ENCODE peak calls at places on chromosome 18, in ten cellular contexts. B is lower lobe of right lung, O is endodermal cell, H is stomach, D is colonic mucosa, T is Peyer's patch, W is adrenal gland, I is psoas muscle, Y is Panc1, V is coronary artery. Q is an unnamed sample.

GRCh38 chr18:32742620-32743019 is 30.2 kb downstream of the KLHL14 start:
- DNase-seq in B (no peak), H (no peak), I (no peak), O (peak), W (no peak), Y (no peak), D (no peak), V (no peak), T (no peak), Q (no peak)

GRCh38 chr18:29041976-29042375 is 865.0 kb upstream of the CDH2 start:
- DNase-seq in O (no peak), V (no peak), W (no peak), T (no peak), H (no peak), D (no peak), B (no peak), I (no peak), Y (no peak), Q (no peak)

GRCh38 chr18:73891572-73892421 is 255.8 kb downstream of the FBXO15 start:
- DNase-seq in W (no peak), H (no peak), O (peak), T (no peak), Y (no peak), V (no peak), B (no peak), I (no peak), D (no peak), Q (no peak)

GRCh38 chr18:3449702-3450357 is at the start of gene TGIF1:
- DNase-seq in O (peak), Y (no peak), H (peak), D (peak), B (peak), T (peak), V (peak), I (peak), W (peak), Q (peak)

GRCh38 chr18:69948919-69949537 is 1.4 kb upstream of the CD226 start:
- DNase-seq in H (peak), D (peak), I (no peak), W (no peak), O (peak), B (no peak), T (no peak), V (no peak), Y (no peak), Q (no peak)

GRCh38 chr18:26960901-26961300 is 95.4 kb upstream of the AQP4 start:
- DNase-seq in V (no peak), O (no peak), D (no peak), B (no peak), I (no peak), W (no peak), Y (no peak), H (no peak), T (no peak), Q (no peak)

GRCh38 chr18:75081486-75081885 is 127.5 kb downstream of the PTGR3 start:
- DNase-seq in D (no peak), B (no peak), T (no peak), V (peak), O (no peak), Y (no peak), W (no peak), H (no peak), I (no peak), Q (no peak)

GRCh38 chr18:59719533-59720325 is 22.5 kb upstream of the CCBE1 start:
- DNase-seq in Y (no peak), O (no peak), D (no peak), H (no peak), W (no peak), T (no peak), B (no peak), V (no peak), I (no peak), Q (no peak)

GRCh38 chr18:40810371-40810770 is 1144.7 kb upstream of the PIK3C3 start:
- DNase-seq in Y (no peak), T (no peak), O (no peak), H (no peak), D (no peak), I (no peak), B (no peak), W (no peak), V (no peak), Q (no peak)
- H3K27ac ChIP-seq in Y (no peak), T (no peak), O (no peak), H (no peak), D (no peak), I (no peak), B (no peak), W (no peak), V (no peak), Q (no peak)

GRCh38 chr18:80193701-80194100 is 53.6 kb downstream of the PARD6G start:
- DNase-seq in H (no peak), O (peak), D (no peak), T (no peak), W (no peak), B (no peak), I (no peak), V (peak), Y (no peak), Q (no peak)

GRCh38 chr18:80192653-80193385 is 54.5 kb downstream of the PARD6G start:
- DNase-seq in T (no peak), V (peak), B (no peak), W (no peak), Y (no peak), D (no peak), H (no peak), O (peak), I (no peak), Q (peak)

GRCh38 chr18:80190311-80190710 is 57.0 kb downstream of the PARD6G start:
- DNase-seq in H (no peak), V (peak), I (no peak), Y (no peak), T (no peak), B (no peak), W (no peak), D (no peak), O (peak), Q (no peak)

GRCh38 chr18:80191264-80191663 is 56.0 kb downstream of the PARD6G start:
- DNase-seq in O (peak), T (no peak), B (no peak), I (no peak), H (no peak), W (no peak), V (no peak), Y (no peak), D (no peak), Q (peak)

GRCh38 chr18:80191907-80192652 is 55.2 kb downstream of the PARD6G start:
- DNase-seq in I (no peak), W (no peak), D (no peak), O (no peak), B (no peak), V (peak), Y (no peak), T (no peak), H (no peak), Q (no peak)
- H3K4me3 ChIP-seq in I (no peak), W (no peak), D (no peak), O (no peak), B (no peak), V (no peak), Y (no peak), T (no peak), H (no peak), Q (no peak)

GRCh38 chr18:30163573-30163972 is 879.0 kb downstream of the DSC3 start:
- DNase-seq in T (no peak), Y (no peak), V (no peak), H (no peak), B (no peak), W (no peak), D (no peak), O (no peak), I (no peak), Q (no peak)

DNA sequence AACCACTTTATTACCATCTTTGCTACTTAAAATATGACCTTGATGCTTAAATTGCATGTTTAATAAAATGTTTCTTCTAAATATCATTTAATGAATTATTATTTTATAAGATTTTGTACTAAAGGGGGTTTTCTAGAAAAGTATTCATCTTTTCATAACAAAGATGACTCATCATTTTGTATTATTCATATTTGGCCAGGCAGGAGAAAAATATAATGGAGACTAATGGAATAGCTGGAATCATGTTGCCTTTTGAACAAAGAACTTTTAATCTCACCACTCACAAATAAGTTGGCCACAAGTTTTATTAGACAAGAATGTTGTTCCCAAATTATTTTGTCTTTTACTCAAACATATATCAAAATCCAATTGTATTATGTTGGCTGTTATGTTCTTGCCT is 882.4 kb downstream of the DSC3 start:
- DNase-seq in T (no peak), D (no peak), I (no peak), O (no peak), B (no peak), W (no peak), Y (no peak), H (no peak), V (no peak), Q (no peak)
- TF ChIP-seq CTCF in T (no peak), D (no peak), I (no peak), O (no peak), B (no peak), W (no peak), Y (no peak), H (no peak), V (no peak), Q (no peak)

GRCh38 chr18:8162797-8163196 is 446.4 kb upstream of the RAB12 start:
- DNase-seq in I (no peak), W (no peak), B (no peak), V (no peak), H (no peak), O (no peak), D (no peak), T (no peak), Y (no peak), Q (no peak)
- H3K27ac ChIP-seq in I (no peak), W (no peak), B (no peak), V (no peak), H (no peak), O (no peak), D (no peak), T (no peak), Y (no peak), Q (no peak)

GRCh38 chr18:76588591-76589303 is 93.7 kb upstream of the ZNF516 start:
- DNase-seq in T (no peak), B (no peak), W (no peak), V (no peak), D (no peak), Y (no peak), H (peak), O (peak), I (no peak), Q (no peak)
- H3K4me3 ChIP-seq in T (no peak), B (peak), W (peak), V (peak), D (no peak), Y (peak), H (peak), O (peak), I (peak), Q (peak)

DNA sequence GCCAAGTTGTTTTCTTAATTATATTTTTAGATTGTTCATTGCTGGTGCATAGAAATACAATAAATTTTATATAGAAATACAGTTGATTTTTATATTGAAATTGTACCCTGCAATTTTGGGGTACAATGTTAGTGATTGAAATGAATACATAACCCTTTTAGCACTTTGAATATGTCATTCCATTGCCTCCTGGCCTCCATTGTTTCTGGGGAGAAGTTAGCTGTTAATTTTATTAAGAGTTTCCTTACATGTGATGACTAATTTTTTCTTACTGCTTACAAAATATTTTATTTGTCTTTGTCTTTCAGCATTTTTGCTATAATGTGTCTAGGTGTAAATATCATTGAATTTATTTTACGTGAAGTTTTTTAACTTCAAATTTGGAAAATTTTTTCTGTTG is 176.5 kb upstream of the DCC start:
- DNase-seq in H (no peak), V (no peak), W (no peak), Y (no peak), B (no peak), I (no peak), D (no peak), T (no peak), O (no peak), Q (no peak)
- TF ChIP-seq CTCF in H (no peak), V (no peak), W (no peak), Y (no peak), B (no peak), I (no peak), D (no peak), T (no peak), O (no peak), Q (no peak)

GRCh38 chr18:34993289-34993688 is 47.9 kb upstream of the MAPRE2 start:
- DNase-seq in T (no peak), D (no peak), V (no peak), H (no peak), B (no peak), W (no peak), Y (no peak), I (no peak), O (no peak), Q (no peak)
- H3K27ac ChIP-seq in T (no peak), D (no peak), V (no peak), H (no peak), B (no peak), W (no peak), Y (no peak), I (peak), O (no peak), Q (no peak)

GRCh38 chr18:63306819-63307554 is 12.6 kb downstream of the BCL2 start:
- DNase-seq in O (no peak), T (no peak), Y (no peak), B (no peak), V (no peak), H (no peak), W (no peak), I (no peak), D (no peak), Q (no peak)
- H3K4me3 ChIP-seq in O (no peak), T (no peak), Y (no peak), B (no peak), V (no peak), H (no peak), W (no peak), I (no peak), D (no peak), Q (no peak)